ENCODE peak calls at places on chromosomes 1 and 21, in four cellular contexts. One of them, this sample, is unnamed.

GRCh38 chr1:157000686-157001085 is 44.9 kb downstream of the ARHGEF11 start:
- DNase-seq in H1: no peak
- DNase-seq in K562: no peak
- DNase-seq in A549: no peak
- DNase-seq in this sample: no peak

GRCh38 chr1:68481041-68481440 is 15.8 kb downstream of the DEPDC1 start:
- DNase-seq in H1: no peak
- DNase-seq in A549: no peak
- DNase-seq in K562: no peak
- DNase-seq in this sample: no peak

GRCh38 chr1:49416758-49417157 is 607.0 kb downstream of the AGBL4 start:
- DNase-seq in K562: no peak
- DNase-seq in A549: no peak
- DNase-seq in H1: no peak
- DNase-seq in this sample: no peak

GRCh38 chr1:178870944-178871343 is at the start of gene ANGPTL1:
- DNase-seq in K562: no peak
- DNase-seq in A549: no peak
- DNase-seq in H1: no peak
- DNase-seq in this sample: peak

GRCh38 chr1:93137604-93138292 is 42.5 kb downstream of the TMED5 start:
- DNase-seq in H1: no peak
- DNase-seq in K562: no peak
- DNase-seq in A549: no peak
- DNase-seq in this sample: no peak

GRCh38 chr1:85047472-85048295 is 616 bp downstream of the MCOLN3 start:
- DNase-seq in H1: no peak
- DNase-seq in K562: no peak
- DNase-seq in A549: peak
- DNase-seq in this sample: no peak

GRCh38 chr1:227265891-227266290 is 52.4 kb downstream of the CDC42BPA start:
- DNase-seq in H1: no peak
- DNase-seq in A549: no peak
- DNase-seq in K562: no peak
- DNase-seq in this sample: no peak

GRCh38 chr1:113981962-113982931 is 3.0 kb downstream of the OLFML3 start:
- DNase-seq in A549: no peak
- DNase-seq in H1: no peak
- DNase-seq in K562: no peak
- DNase-seq in this sample: peak

GRCh38 chr1:108884968-108885367 is 8.2 kb downstream of the GPSM2 start:
- DNase-seq in A549: no peak
- DNase-seq in K562: no peak
- DNase-seq in H1: no peak
- DNase-seq in this sample: no peak

GRCh38 chr1:162554258-162554657 is 7.3 kb upstream of the UAP1 start:
- DNase-seq in K562: no peak
- DNase-seq in A549: no peak
- DNase-seq in H1: no peak
- DNase-seq in this sample: no peak

GRCh38 chr1:67094191-67094590 is 40.2 kb upstream of the SLC35D1 start:
- DNase-seq in K562: no peak
- DNase-seq in A549: no peak
- DNase-seq in H1: no peak
- DNase-seq in this sample: no peak

GRCh38 chr1:101043776-101044175 is 18.2 kb upstream of the DPH5 start:
- DNase-seq in A549: no peak
- DNase-seq in H1: no peak
- DNase-seq in K562: no peak
- DNase-seq in this sample: no peak

GRCh38 chr1:14369526-14370213 is 228.8 kb upstream of the KAZN start:
- DNase-seq in A549: no peak
- DNase-seq in H1: no peak
- DNase-seq in K562: no peak
- DNase-seq in this sample: no peak

GRCh38 chr1:232472485-232473041 is 157.4 kb downstream of the SIPA1L2 start:
- DNase-seq in A549: no peak
- DNase-seq in K562: no peak
- DNase-seq in H1: no peak
- DNase-seq in this sample: no peak

GRCh38 chr1:52636701-52637695 is 4.0 kb downstream of the SHISAL2A start:
- DNase-seq in H1: no peak
- DNase-seq in K562: no peak
- DNase-seq in A549: no peak
- DNase-seq in this sample: no peak

GRCh38 chr1:225877570-225877969 is 4.6 kb downstream of the TMEM63A start:
- DNase-seq in A549: peak
- DNase-seq in H1: no peak
- DNase-seq in K562: peak
- DNase-seq in this sample: peak
- TF ChIP-seq PHF8 in A549: no peak
- TF ChIP-seq PHF8 in H1: no peak
- TF ChIP-seq PHF8 in K562: no peak
- TF ChIP-seq PHF8 in this sample: no peak

DNA sequence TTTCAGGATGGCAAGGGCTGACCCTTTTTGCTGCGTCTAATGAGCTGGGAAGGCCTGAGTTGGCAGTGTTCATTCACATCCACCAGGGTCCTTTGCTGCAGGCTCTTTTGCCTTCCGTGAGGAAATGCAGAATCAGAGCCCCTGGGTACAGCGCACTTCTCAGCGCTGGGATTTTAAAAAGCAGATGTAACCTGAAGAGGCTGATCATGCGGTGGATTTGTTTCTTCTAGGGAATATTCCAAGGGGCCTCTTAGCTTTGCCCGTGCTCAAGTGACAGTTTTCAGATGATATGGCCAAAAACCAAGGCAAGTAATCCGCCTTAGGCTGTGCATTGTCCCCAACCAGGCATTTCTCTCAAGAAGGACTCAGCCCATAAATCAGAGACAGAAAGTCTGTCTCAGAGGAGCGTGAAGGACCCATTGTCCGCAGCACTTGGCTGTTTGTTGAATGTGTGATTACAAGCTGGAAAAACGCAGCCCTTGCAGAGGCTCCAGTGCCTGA is 237.6 kb downstream of the PTPRC start:
- DNase-seq in K562: no peak
- DNase-seq in A549: no peak
- DNase-seq in H1: no peak
- DNase-seq in this sample: no peak
- TF ChIP-seq PHF8 in K562: no peak
- TF ChIP-seq PHF8 in A549: no peak
- TF ChIP-seq PHF8 in H1: no peak
- TF ChIP-seq PHF8 in this sample: no peak

GRCh38 chr1:185559684-185560310 is 174.4 kb upstream of the HMCN1 start:
- DNase-seq in K562: peak
- DNase-seq in A549: peak
- DNase-seq in H1: peak
- DNase-seq in this sample: peak
- TF ChIP-seq PHF8 in K562: no peak
- TF ChIP-seq PHF8 in A549: no peak
- TF ChIP-seq PHF8 in H1: no peak
- TF ChIP-seq PHF8 in this sample: no peak

DNA sequence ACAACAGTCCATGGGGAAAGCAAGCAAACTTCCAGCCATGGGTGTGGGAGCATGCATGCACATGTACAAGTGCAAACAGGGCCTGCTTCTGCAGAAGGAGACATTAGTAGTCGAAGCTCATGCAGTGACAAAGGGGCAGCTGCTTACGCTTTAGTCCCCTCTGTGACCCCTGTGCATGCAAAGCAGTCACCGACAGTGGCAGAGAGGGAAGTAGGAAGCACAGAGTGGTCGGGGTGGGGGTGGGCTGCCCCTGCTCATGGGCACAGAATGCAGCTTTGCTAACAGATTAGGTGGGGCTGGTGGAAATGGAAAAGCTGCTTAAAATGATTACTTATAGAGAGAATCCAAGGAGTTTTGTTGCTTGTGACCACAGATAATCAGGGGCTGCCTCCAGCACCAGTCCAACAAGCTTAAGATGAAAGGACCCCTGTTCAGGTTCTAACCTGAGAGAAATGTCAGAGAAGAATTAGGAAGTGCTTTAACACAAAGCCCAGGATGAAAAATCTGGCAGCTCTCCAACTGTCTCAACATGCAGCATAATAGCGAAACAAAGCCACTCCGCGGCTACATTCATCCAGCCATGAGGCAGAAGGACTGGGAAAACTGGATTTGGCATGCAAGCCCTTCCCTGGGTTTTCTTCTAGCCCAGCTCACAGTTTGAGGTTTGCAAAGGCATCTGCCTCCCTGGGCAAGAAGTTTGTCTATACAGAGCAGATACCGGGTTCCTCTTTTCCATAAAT is 378.8 kb downstream of the KCNH1 start:
- DNase-seq in K562: no peak
- DNase-seq in A549: no peak
- DNase-seq in H1: no peak
- DNase-seq in this sample: no peak
- TF ChIP-seq PHF8 in K562: no peak
- TF ChIP-seq PHF8 in A549: no peak
- TF ChIP-seq PHF8 in H1: no peak
- TF ChIP-seq PHF8 in this sample: no peak

DNA sequence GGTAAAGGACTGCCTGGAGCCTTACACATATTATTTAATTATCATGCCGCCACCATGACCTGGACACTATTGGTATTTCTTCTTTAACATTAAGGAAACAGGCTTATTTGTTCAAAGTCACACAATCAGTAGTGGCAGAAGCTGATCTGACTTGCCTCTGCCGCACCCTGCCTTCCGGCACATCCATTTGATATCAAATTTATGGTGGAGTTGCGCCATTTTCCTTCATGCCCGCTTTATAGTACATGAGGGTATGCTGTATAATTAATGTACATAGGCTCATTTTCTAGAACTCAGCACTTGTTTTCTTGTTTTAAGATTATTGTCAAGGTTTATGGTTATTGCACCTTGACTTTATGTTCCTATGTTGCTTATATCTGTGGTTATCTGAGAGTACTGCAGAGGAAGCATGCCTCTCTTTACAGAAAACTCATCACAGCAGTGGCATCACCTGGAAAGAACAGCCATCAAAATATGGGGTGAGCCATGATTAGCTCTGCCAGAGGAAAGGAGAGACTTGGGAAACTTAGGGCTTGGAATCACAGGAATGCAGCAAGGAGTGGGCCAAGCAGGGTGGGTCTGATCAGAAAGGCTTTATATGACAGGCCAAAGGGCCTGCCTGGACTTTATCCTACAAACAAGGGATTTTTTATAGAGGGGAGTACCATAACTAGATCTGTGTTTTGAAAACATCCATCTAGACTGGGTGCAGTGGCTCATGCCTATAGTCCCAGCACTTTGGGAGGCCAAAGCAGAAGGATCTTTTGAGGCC is 72.2 kb upstream of the GJB5 start:
- DNase-seq in A549: no peak
- DNase-seq in K562: no peak
- DNase-seq in H1: no peak
- DNase-seq in this sample: no peak
- TF ChIP-seq PHF8 in A549: no peak
- TF ChIP-seq PHF8 in K562: no peak
- TF ChIP-seq PHF8 in H1: no peak
- TF ChIP-seq PHF8 in this sample: no peak

DNA sequence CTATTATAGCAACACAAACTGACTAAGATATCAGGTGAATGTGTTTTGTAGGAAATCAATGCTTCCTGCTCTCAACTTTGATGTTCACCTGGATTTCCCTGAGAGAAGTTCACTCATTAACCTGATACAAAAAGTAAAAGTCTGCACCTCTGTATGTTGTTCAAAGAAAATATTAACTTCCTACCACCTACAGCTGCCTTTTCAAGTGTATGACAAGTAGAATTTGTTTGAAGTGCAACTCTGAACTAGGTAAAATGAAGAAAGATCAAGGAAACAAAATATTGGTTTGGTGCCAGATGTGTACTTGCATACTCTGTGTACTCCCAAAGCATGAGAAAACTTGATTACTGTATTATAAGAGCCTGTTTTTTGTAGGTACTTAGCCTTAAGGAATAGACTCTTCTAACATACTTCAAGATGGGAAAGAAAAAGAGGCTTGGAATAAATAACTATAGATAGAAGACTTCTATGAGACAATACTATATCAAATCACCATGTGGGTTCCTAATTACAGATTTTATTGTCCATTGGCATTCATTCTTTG is 193.4 kb downstream of the APP start:
- DNase-seq in H1: no peak
- DNase-seq in A549: no peak
- DNase-seq in K562: no peak
- DNase-seq in this sample: no peak
- TF ChIP-seq PHF8 in H1: no peak
- TF ChIP-seq PHF8 in A549: no peak
- TF ChIP-seq PHF8 in K562: no peak
- TF ChIP-seq PHF8 in this sample: no peak

GRCh38 chr1:207361910-207362309 is 40.4 kb downstream of the CD55 start:
- DNase-seq in A549: no peak
- DNase-seq in K562: peak
- DNase-seq in H1: no peak
- DNase-seq in this sample: no peak

GRCh38 chr1:207365063-207365462 is 43.6 kb downstream of the CD55 start:
- DNase-seq in A549: no peak
- DNase-seq in K562: no peak
- DNase-seq in H1: no peak
- DNase-seq in this sample: no peak

GRCh38 chr1:207366022-207366421 is 44.5 kb downstream of the CD55 start:
- DNase-seq in H1: no peak
- DNase-seq in A549: no peak
- DNase-seq in K562: no peak
- DNase-seq in this sample: no peak

GRCh38 chr1:207364622-207365021 is 43.1 kb downstream of the CD55 start:
- DNase-seq in H1: no peak
- DNase-seq in A549: no peak
- DNase-seq in K562: no peak
- DNase-seq in this sample: no peak

GRCh38 chr1:207362962-207363858 is 41.7 kb downstream of the CD55 start:
- DNase-seq in A549: no peak
- DNase-seq in H1: no peak
- DNase-seq in K562: peak
- DNase-seq in this sample: no peak
- TF ChIP-seq PHF8 in A549: no peak
- TF ChIP-seq PHF8 in H1: no peak
- TF ChIP-seq PHF8 in K562: no peak
- TF ChIP-seq PHF8 in this sample: no peak

GRCh38 chr1:168879906-168880734 is 151.1 kb upstream of the DPT start:
- DNase-seq in A549: no peak
- DNase-seq in H1: no peak
- DNase-seq in K562: no peak
- DNase-seq in this sample: no peak
- TF ChIP-seq PHF8 in A549: no peak
- TF ChIP-seq PHF8 in H1: no peak
- TF ChIP-seq PHF8 in K562: no peak
- TF ChIP-seq PHF8 in this sample: no peak

This sample was measured in HepG2.